ENCODE peak calls at places on chromosome 12, in ten cellular contexts. N is activated CD4-positive, alpha-beta memory T cell treated with anti-CD3 and anti-CD28 coated beads for 36 hours; Q is activated CD8-positive, alpha-beta memory T cell treated with anti-CD3 and anti-CD28 coated beads, Interleukin-2, amount 50 U/mL, for 48 hours; I is activated gamma-delta T cell treated with anti-CD3 and anti-CD28 coated beads, Interleukin-2, amount 50 U/mL, for 16 hours; B is T-cell; K is tibial nerve; D is iPS DF 19.7; Y is effector CD8-positive, alpha-beta T cell; V is heart right ventricle; R is MV-4-11. T is an unnamed sample.

GRCh38 chr12:11885261-11886038 is 185.3 kb upstream of the BCL2L14 start:
- DNase-seq in N (no peak), Q (no peak), I (no peak), B (no peak), K (no peak), D (no peak), Y (no peak), V (no peak), R (no peak), T (no peak)

GRCh38 chr12:120687570-120688289 is 781 bp downstream of the MLEC start:
- DNase-seq in N (peak), Q (peak), I (peak), B (no peak), K (no peak), D (no peak), Y (no peak), V (no peak), R (peak), T (peak)

GRCh38 chr12:80412343-80412953 is 31.6 kb upstream of the PTPRQ start:
- DNase-seq in N (no peak), Q (no peak), I (no peak), B (no peak), K (no peak), D (no peak), Y (no peak), V (no peak), R (peak), T (no peak)

GRCh38 chr12:81330480-81330879 is 252.6 kb downstream of the ACSS3 start:
- DNase-seq in N (no peak), Q (no peak), I (no peak), B (no peak), K (no peak), D (no peak), Y (no peak), V (no peak), R (no peak), T (no peak)

GRCh38 chr12:69501154-69501895 is 31.1 kb downstream of the FRS2 start:
- DNase-seq in N (no peak), Q (no peak), I (no peak), B (no peak), K (no peak), D (no peak), Y (no peak), V (no peak), R (no peak), T (peak)

GRCh38 chr12:49866859-49867579 is 24.1 kb upstream of the BCDIN3D start:
- DNase-seq in N (peak), Q (peak), I (peak), B (peak), K (peak), D (peak), Y (peak), V (peak), R (peak), T (peak)

GRCh38 chr12:32718926-32719325 is 36.8 kb downstream of the YARS2 start:
- DNase-seq in N (no peak), Q (no peak), I (no peak), B (no peak), K (no peak), D (no peak), Y (no peak), V (no peak), R (no peak), T (no peak)

GRCh38 chr12:70151993-70152392 is 91.2 kb upstream of the CNOT2 start:
- DNase-seq in N (no peak), Q (no peak), I (no peak), B (no peak), K (no peak), D (no peak), Y (no peak), V (no peak), R (no peak), T (no peak)

GRCh38 chr12:41596190-41596589 is 408.1 kb downstream of the PDZRN4 start:
- DNase-seq in N (no peak), Q (no peak), I (no peak), B (no peak), K (no peak), D (no peak), Y (no peak), V (no peak), R (no peak), T (no peak)

GRCh38 chr12:67702136-67702535 is 53.6 kb downstream of the DYRK2 start:
- DNase-seq in N (no peak), Q (no peak), I (no peak), B (no peak), K (no peak), D (no peak), Y (no peak), V (no peak), R (no peak), T (no peak)

GRCh38 chr12:14777271-14777670 is 26.0 kb downstream of the WBP11 start:
- DNase-seq in N (no peak), Q (no peak), I (no peak), B (no peak), K (no peak), D (no peak), Y (no peak), V (no peak), R (no peak), T (peak)

GRCh38 chr12:25280082-25280481 is 29.4 kb upstream of the KRAS start:
- DNase-seq in N (no peak), Q (no peak), I (no peak), B (no peak), K (no peak), D (no peak), Y (no peak), V (no peak), R (no peak), T (no peak)

GRCh38 chr12:26471560-26471959 is 276.2 kb downstream of the SSPN start:
- DNase-seq in N (peak), Q (no peak), I (no peak), B (no peak), K (no peak), D (no peak), Y (no peak), V (no peak), R (peak), T (no peak)